ENCODE peak calls at places on chromosomes 5 and 9, in four cellular contexts. W is CD4-positive, alpha-beta T cell; Z is WTC11; G is tibial nerve. F is an unnamed sample.

GRCh38 chr9:1880038-1880565 is 135.0 kb upstream of the SMARCA2 start:
- DNase-seq in G (no peak), W (no peak), Z (no peak), F (no peak)

GRCh38 chr5:90549729-90550275 is 8.8 kb upstream of the ADGRV1 start:
- DNase-seq in Z (no peak), G (no peak), W (no peak), F (no peak)

GRCh38 chr5:77994943-77995342 is 218.8 kb upstream of the TBCA start:
- DNase-seq in Z (no peak), G (no peak), W (no peak), F (no peak)

GRCh38 chr5:135149956-135150723 is 116.1 kb upstream of the PITX1 start:
- DNase-seq in W (no peak), Z (no peak), G (no peak), F (no peak)

GRCh38 chr9:71604197-71605063 is 163.9 kb downstream of the CEMIP2 start:
- DNase-seq in Z (peak), W (peak), G (peak), F (peak)

GRCh38 chr5:132876020-132876759 is 2.7 kb downstream of the LEAP2 start:
- DNase-seq in W (no peak), Z (no peak), G (no peak), F (no peak)

GRCh38 chr5:42830924-42831323 is 19.2 kb upstream of the SELENOP start:
- DNase-seq in G (no peak), Z (no peak), W (no peak), F (no peak)

GRCh38 chr5:36763454-36763853 is 113.1 kb upstream of the NIPBL start:
- DNase-seq in G (no peak), W (no peak), Z (no peak), F (no peak)

GRCh38 chr5:160105686-160106085 is 13.6 kb downstream of the PWWP2A start:
- DNase-seq in Z (no peak), G (no peak), W (no peak), F (no peak)

GRCh38 chr9:32487981-32488380 is 38.0 kb downstream of the RIGI start:
- DNase-seq in W (no peak), G (no peak), Z (no peak), F (no peak)

GRCh38 chr5:197892-198489 is 6.7 kb downstream of the LRRC14B start:
- DNase-seq in W (no peak), G (no peak), Z (no peak), F (no peak)

GRCh38 chr5:66516535-66516934 is 79.7 kb upstream of the MAST4 start:
- DNase-seq in W (no peak), Z (no peak), G (no peak), F (no peak)

GRCh38 chr9:134637241-134637640 is 4.4 kb upstream of the COL5A1 start:
- DNase-seq in G (no peak), W (no peak), Z (no peak), F (no peak)

GRCh38 chr9:89655047-89655989 is 50.5 kb downstream of the GADD45G start:
- DNase-seq in Z (no peak), G (no peak), W (no peak), F (no peak)

GRCh38 chr9:127523312-127523851 is 72.1 kb downstream of the LRSAM1 start:
- DNase-seq in Z (peak), W (peak), G (no peak), F (no peak)

GRCh38 chr5:139644646-139645494 is 3.3 kb upstream of the CXXC5 start:
- DNase-seq in G (no peak), Z (no peak), W (no peak), F (no peak)

GRCh38 chr5:97623441-97623840 is 440.4 kb upstream of the RIOK2 start:
- DNase-seq in W (no peak), Z (peak), G (no peak), F (no peak)

GRCh38 chr5:59036274-59036961 is 453.5 kb downstream of the RAB3C start:
- DNase-seq in G (no peak), Z (no peak), W (no peak), F (peak)

GRCh38 chr5:173825215-173825865 is 62.8 kb upstream of the CPEB4 start:
- DNase-seq in W (no peak), G (no peak), Z (no peak), F (no peak)

GRCh38 chr5:173828952-173829351 is 59.2 kb upstream of the CPEB4 start:
- DNase-seq in G (no peak), Z (no peak), W (no peak), F (no peak)

GRCh38 chr5:173826921-173827350 is 61.2 kb upstream of the CPEB4 start:
- DNase-seq in W (no peak), G (no peak), Z (no peak), F (no peak)

GRCh38 chr5:173823721-173824567 is 64.2 kb upstream of the CPEB4 start:
- DNase-seq in G (no peak), W (no peak), Z (no peak), F (no peak)

DNA sequence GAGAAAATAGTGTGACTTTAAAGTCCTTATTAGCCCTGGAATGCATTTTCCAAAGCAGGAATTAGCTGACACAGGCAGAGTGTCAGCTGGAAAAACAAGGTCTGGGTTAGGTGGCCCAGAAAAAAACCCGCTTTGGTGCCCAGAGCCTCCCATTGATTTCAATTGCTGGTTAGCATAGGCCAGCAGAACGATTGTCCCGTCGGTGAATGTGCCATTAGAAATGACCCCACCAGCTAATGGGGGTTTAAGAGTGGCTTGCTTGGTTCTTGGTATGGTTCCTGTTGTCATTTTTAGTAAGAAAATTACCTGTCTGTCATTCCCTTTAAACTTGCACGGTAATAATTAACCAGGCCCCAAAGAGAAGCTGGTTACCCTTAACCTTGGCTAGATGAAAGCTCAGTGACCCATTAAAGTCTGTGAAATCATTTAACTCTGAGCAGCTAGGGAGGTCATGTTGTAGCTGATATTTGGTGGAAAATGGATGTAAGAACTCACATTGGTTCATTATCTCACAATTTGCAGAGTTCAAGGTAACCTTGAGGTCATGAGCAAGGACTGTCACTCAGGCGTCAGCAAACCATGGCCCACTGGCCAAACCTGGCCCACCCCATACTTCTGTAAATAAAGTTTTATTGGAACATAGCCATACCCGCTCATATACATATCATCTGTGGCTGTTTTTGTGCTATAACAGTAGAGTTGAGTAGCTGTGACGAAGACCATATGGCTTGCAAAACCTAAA is 61.8 kb upstream of the CPEB4 start:
- DNase-seq in Z (no peak), W (no peak), G (no peak), F (no peak)
- TF ChIP-seq CTCF in Z (no peak), W (no peak), G (no peak), F (no peak)

DNA sequence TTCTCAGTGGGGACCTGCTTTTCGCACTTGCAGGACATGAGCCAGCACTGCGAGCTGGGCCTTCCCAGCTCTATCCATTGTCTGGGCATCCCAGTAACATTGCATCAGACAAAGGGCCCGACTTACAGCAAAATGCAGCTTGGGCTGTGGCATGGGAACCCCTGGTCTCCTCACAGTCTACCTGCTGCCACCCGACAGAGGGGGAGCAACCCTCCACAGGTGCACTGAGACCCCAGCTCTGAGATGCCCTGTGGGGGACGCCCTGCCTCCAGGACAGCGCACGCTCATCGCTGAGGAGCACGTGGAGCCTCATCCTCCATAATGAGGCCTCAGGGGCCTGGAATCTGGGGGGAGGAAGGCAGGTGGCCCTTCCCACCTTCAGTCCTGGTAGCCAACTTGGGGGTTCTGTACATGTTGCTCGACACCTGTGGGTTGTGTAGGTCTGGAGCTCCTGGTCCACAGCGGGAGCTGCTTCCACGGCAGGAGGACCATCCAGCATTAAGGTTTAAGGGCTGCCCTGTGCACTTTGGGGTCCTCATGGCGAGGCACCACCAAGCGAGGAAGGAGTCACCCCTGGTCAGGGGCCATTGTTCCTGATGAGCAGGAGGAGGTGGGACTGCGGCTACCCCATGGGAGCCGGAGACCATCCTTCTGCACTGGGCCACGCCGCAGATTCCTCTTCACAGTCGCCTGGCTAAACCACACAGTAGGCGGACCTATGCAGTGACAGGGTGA is 376.5 kb upstream of the IRX1 start:
- DNase-seq in W (no peak), G (no peak), Z (no peak), F (no peak)
- TF ChIP-seq CTCF in W (no peak), G (no peak), Z (no peak), F (no peak)

DNA sequence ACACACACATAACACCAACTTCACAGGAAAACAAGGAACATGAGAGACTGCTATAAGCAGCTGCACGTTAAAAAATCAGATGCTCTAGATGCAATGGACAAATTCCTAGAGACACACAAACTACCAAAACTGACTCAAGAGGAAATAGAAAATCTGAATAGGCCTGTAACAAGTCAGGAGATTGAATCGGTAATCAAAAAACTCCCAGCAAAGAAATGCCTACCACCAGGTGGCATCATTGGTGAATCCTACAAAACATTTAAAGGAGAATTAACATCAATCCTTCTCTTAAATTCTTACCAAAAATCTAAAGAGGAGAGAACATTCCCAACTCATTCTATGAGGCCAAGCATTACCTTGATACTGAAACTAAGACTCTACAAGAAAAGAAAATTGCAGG is 54.9 kb downstream of the NDST1 start:
- DNase-seq in Z (peak), W (no peak), G (no peak), F (no peak)
- TF ChIP-seq CTCF in Z (peak), W (no peak), G (peak), F (peak)

DNA sequence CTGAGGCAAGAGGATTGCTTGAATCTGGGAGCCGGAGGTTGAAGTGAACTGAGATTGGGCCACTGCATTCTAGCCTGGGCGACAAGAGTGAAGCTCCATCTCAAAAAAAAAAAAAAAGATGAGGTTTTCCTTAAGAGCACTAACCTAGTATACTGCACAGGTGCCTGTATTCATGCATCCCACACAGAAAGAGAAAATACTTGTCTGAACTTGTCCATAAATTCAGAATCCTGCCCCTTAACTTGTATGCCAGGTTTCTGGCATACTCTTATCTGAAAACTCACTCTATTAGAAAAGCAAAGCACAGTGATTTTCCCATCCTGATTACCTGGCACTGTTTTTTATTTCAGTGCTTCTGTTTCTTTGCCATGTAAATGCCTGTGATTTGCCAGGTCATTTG is 125.3 kb upstream of the CDKN2B start:
- DNase-seq in Z (no peak), G (no peak), W (no peak), F (no peak)
- TF ChIP-seq CTCF in Z (no peak), G (no peak), W (no peak), F (no peak)

GRCh38 chr9:38066167-38066906 is 2.7 kb downstream of the SHB start:
- DNase-seq in Z (no peak), G (no peak), W (no peak), F (no peak)
- TF ChIP-seq CTCF in Z (no peak), G (no peak), W (no peak), F (no peak)

F was measured in CD14-positive monocyte.